ENCODE peak calls at places on chromosomes 6 and 20, in seven cellular contexts. R is K562, O is HepG2, X is IMR-90, I is H1, C is SK-N-SH, H is GM12878. N is an unnamed sample.
A peak's percentile ranks its signal among the peaks of the same experiment; 100 is the strongest.

GRCh38 chr20:6559791-6560190 is 207.7 kb upstream of the BMP2 start:
- DNase-seq in R (no peak), O (no peak), X (peak; percentile 8), I (no peak), C (no peak), H (no peak), N (no peak)

GRCh38 chr6:39086294-39086693 is 28.7 kb downstream of the SAYSD1 start:
- DNase-seq in R (no peak), O (no peak), X (no peak), I (no peak), C (no peak), H (peak; percentile 26), N (no peak)

GRCh38 chr20:8721098-8721497 is 347.8 kb upstream of the PLCB4 start:
- DNase-seq in R (peak; percentile 30), O (peak; percentile 71), X (peak; percentile 67), I (no peak), C (peak; percentile 42), H (peak; percentile 7), N (peak; percentile 18)

GRCh38 chr20:25009218-25010145 is 16.9 kb upstream of the APMAP start:
- DNase-seq in R (no peak), O (no peak), X (no peak), I (no peak), C (no peak), H (no peak), N (no peak)

GRCh38 chr6:1519597-1519996 is 90.1 kb upstream of the FOXC1 start:
- DNase-seq in R (no peak), O (no peak), X (no peak), I (no peak), C (no peak), H (no peak), N (no peak)

GRCh38 chr6:136150961-136151360 is 99.2 kb downstream of the MTFR2 start:
- DNase-seq in R (no peak), O (no peak), X (no peak), I (no peak), C (no peak), H (no peak), N (no peak)

GRCh38 chr20:49320460-49320859 is 42.6 kb upstream of the ZNFX1 start:
- DNase-seq in R (peak; percentile 41), O (peak; percentile 47), X (peak; percentile 38), I (peak; percentile 55), C (peak; percentile 55), H (no peak), N (peak; percentile 50)

GRCh38 chr20:25278636-25279361 is 30.9 kb downstream of the PYGB start:
- DNase-seq in R (no peak), O (no peak), X (no peak), I (peak; percentile 29), C (no peak), H (no peak), N (no peak)

GRCh38 chr6:2855061-2855519 is 13.4 kb upstream of the SERPINB1 start:
- DNase-seq in R (no peak), O (no peak), X (no peak), I (no peak), C (no peak), H (no peak), N (no peak)

GRCh38 chr6:10690651-10691445 is 3.6 kb downstream of the C6orf52 start:
- DNase-seq in R (no peak), O (no peak), X (no peak), I (no peak), C (no peak), H (no peak), N (no peak)

GRCh38 chr20:11219192-11219591 is 545.4 kb upstream of the JAG1 start:
- DNase-seq in R (no peak), O (no peak), X (no peak), I (no peak), C (no peak), H (peak; percentile 42), N (no peak)

GRCh38 chr20:11214281-11214680 is 540.5 kb upstream of the JAG1 start:
- DNase-seq in R (no peak), O (no peak), X (no peak), I (no peak), C (no peak), H (no peak), N (no peak)

GRCh38 chr20:11216451-11217314 is 542.9 kb upstream of the JAG1 start:
- DNase-seq in R (no peak), O (peak; percentile 78), X (peak; percentile 82), I (no peak), C (no peak), H (no peak), N (no peak)

GRCh38 chr20:11218035-11218680 is 544.4 kb upstream of the JAG1 start:
- DNase-seq in R (no peak), O (no peak), X (no peak), I (no peak), C (no peak), H (no peak), N (no peak)

GRCh38 chr20:11217322-11217989 is 543.7 kb upstream of the JAG1 start:
- DNase-seq in R (no peak), O (no peak), X (peak; percentile 42), I (no peak), C (no peak), H (no peak), N (no peak)
- TF ChIP-seq RAD21 in R (no peak), O (no peak), X (no peak), I (no peak), C (no peak), H (no peak), N (no peak)

DNA sequence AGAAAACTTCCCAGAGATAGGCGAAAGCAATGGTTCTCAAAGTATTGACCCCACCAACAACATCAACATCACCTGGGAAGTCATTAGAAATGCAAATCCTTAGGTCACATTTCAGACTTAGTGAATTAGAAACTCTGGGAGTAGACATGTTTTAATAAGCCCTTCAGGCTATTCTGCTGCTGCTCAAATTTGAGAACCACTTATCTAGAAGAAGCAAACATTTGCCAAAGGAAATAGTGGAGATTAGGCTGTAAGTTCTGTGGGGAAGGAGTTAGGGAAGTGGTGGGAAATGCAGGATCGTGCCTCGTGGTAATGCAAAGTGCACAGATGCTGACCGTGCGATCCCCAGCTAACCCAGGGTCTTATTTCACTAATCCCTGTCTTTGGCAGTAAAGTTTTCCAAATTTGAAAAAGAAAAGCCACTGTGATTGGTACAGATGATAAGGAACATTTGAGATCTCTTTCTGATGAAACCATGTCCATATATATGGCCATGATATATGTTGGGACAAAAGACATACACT is 328.5 kb downstream of the EPM2A start:
- DNase-seq in R (no peak), O (no peak), X (no peak), I (no peak), C (no peak), H (no peak), N (no peak)
- H2AFZ ChIP-seq in R (no peak overlapping the region), O (no peak overlapping the region), X (no peak overlapping the region), I (peak overlapping the region; percentile 24), C (no peak overlapping the region), H (no peak overlapping the region), N (no peak overlapping the region)

GRCh38 chr6:52535711-52536423 is 41.0 kb downstream of the TRAM2 start:
- DNase-seq in R (no peak), O (no peak), X (no peak), I (no peak), C (no peak), H (no peak), N (no peak)

GRCh38 chr6:52534966-52535390 is 41.9 kb downstream of the TRAM2 start:
- DNase-seq in R (no peak), O (no peak), X (no peak), I (no peak), C (no peak), H (peak; percentile 33), N (no peak)

GRCh38 chr6:52538252-52538905 is 38.5 kb downstream of the TRAM2 start:
- DNase-seq in R (no peak), O (no peak), X (no peak), I (no peak), C (no peak), H (no peak), N (no peak)

GRCh38 chr6:52537001-52537753 is 39.7 kb downstream of the TRAM2 start:
- DNase-seq in R (no peak), O (no peak), X (peak; percentile 57), I (no peak), C (no peak), H (peak; percentile 92), N (no peak)

DNA sequence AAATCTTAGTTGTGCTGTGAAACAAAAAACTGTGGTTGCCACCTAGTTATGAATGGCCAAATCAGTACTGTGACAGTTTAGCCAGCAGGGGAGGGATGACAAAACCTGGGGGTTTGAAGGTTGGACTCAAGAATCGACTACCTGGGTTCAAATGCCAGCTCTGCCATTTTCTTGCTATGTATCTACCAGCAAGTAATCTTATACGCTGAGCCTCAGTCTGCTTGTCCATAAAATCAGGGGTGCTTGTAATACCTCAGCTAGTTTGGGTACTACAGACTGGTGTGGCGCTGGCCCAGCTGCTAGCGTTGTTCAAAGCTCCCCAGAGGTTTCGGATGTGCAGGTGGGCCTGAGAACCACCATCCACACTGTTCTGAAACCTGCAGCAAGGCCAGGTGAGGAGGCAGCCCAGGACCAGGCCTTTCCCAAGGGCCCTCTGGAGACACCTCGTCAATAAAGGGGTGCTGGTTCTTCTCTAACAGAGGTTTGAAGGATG is 40.4 kb downstream of the TRAM2 start:
- DNase-seq in R (no peak), O (no peak), X (no peak), I (no peak), C (no peak), H (peak; percentile 50), N (no peak)
- TF ChIP-seq RAD21 in R (no peak), O (no peak), X (no peak), I (no peak), C (no peak), H (no peak), N (no peak)

GRCh38 chr20:59606566-59606965 is 2.2 kb downstream of the PHACTR3 start:
- DNase-seq in R (no peak), O (no peak), X (no peak), I (no peak), C (no peak), H (no peak), N (no peak)

GRCh38 chr20:59604770-59605665 is 678 bp downstream of the PHACTR3 start:
- DNase-seq in R (no peak), O (no peak), X (no peak), I (peak; percentile 55), C (peak; percentile 84), H (no peak), N (no peak)

GRCh38 chr20:59608396-59608795 is 4.1 kb downstream of the PHACTR3 start:
- DNase-seq in R (no peak), O (no peak), X (no peak), I (no peak), C (no peak), H (no peak), N (no peak)

GRCh38 chr20:59603727-59604608 is at the start of gene PHACTR3:
- DNase-seq in R (no peak), O (no peak), X (no peak), I (peak; percentile 63), C (peak; percentile 94), H (no peak), N (no peak)

DNA sequence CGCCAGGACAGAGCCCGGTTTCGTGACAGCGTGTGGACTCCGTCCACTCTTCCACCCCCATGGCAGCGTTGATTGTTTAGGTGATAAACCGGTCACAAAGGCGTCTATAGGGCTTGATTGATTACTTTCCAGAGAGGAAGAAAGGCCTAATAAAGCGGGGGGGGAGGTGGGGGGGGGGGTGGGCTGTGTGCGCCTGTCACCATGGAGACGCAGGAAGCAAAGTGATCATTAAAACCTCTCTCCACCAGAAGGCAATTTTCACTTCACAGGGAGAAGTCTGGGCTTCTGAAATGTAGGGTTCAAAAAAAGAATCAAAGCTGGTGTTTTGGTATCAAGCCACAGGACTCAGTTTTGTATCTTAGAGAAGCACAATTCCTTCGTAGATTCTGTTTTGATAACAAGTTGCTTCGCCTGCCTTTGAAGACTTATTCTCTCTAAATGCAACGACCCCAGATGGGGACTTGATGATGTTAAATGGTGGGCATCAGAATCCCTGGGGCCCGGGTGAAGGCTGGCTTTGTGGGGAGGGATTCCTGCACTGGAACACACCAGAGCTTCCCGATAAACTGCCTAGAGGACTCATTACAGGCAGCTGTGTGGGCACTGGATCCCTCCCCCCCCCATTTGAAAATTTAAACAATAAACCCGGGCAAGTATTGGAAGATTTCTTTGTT is 1.5 kb downstream of the PHACTR3 start:
- DNase-seq in R (no peak), O (no peak), X (no peak), I (no peak), C (peak; percentile 66), H (no peak), N (no peak)
- H2AFZ ChIP-seq in R (no peak overlapping the region), O (no peak overlapping the region), X (no peak overlapping the region), I (no peak overlapping the region), C (no peak overlapping the region), H (no peak overlapping the region), N (no peak overlapping the region)

N was measured in HCT116.